ENCODE peak calls at places on chromosomes 16 and 17, in four cellular contexts. P is pancreas, T is PC-3, B is choroid plexus epithelial cell. V is an unnamed sample.

GRCh38 chr16:3050487-3050886 is 4.1 kb downstream of the MMP25 start:
- DNase-seq in P (no peak), T (no peak), B (no peak), V (no peak)

GRCh38 chr16:30882429-30883310 is 11.2 kb downstream of the BCL7C start:
- DNase-seq in P (no peak), T (no peak), B (no peak), V (no peak)

GRCh38 chr16:10809706-10810105 is 8.9 kb downstream of the TVP23A start:
- DNase-seq in P (no peak), T (no peak), B (no peak), V (no peak)

GRCh38 chr16:1271380-1271749 is 15.5 kb downstream of the TPSD1 start:
- DNase-seq in P (no peak), T (no peak), B (no peak), V (no peak)

GRCh38 chr16:57270221-57271062 is 14.0 kb downstream of the PLLP start:
- DNase-seq in P (no peak), T (no peak), B (no peak), V (no peak)

GRCh38 chr17:41284043-41284442 is 8.5 kb downstream of the KRTAP9-7 start:
- DNase-seq in P (no peak), T (no peak), B (peak), V (no peak)

GRCh38 chr16:10266809-10267208 is 84.6 kb upstream of the GRIN2A start:
- DNase-seq in P (no peak), T (no peak), B (no peak), V (no peak)

GRCh38 chr17:50364715-50365114 is 8.3 kb downstream of the MRPL27 start:
- DNase-seq in P (no peak), T (no peak), B (peak), V (no peak)

GRCh38 chr16:56306690-56307533 is 115.6 kb downstream of the GNAO1 start:
- DNase-seq in P (no peak), T (no peak), B (no peak), V (no peak)

GRCh38 chr16:680967-681745 is 946 bp downstream of the STUB1 start:
- DNase-seq in P (no peak), T (peak), B (peak), V (no peak)

GRCh38 chr17:1232786-1233185 is 37.5 kb upstream of the BHLHA9 start:
- DNase-seq in P (no peak), T (peak), B (peak), V (no peak)

GRCh38 chr17:6392609-6393367 is 42.1 kb downstream of the AIPL1 start:
- DNase-seq in P (no peak), T (no peak), B (no peak), V (no peak)

GRCh38 chr17:45279898-45280297 is 18.0 kb upstream of the SPATA32 start:
- DNase-seq in P (no peak), T (no peak), B (no peak), V (no peak)

GRCh38 chr17:4562000-4562969 is 1.9 kb upstream of the GGT6 start:
- DNase-seq in P (no peak), T (no peak), B (no peak), V (no peak)

GRCh38 chr17:59812139-59812538 is 80.6 kb downstream of the TUBD1 start:
- DNase-seq in P (no peak), T (no peak), B (no peak), V (no peak)

GRCh38 chr17:59829217-59830006 is 63.3 kb downstream of the TUBD1 start:
- DNase-seq in P (peak), T (peak), B (peak), V (no peak)

GRCh38 chr16:65657556-65657955 is 535.7 kb upstream of the CDH11 start:
- DNase-seq in P (no peak), T (no peak), B (no peak), V (no peak)

GRCh38 chr16:1998360-1998835 is 8.6 kb downstream of the SYNGR3 start:
- DNase-seq in P (no peak), T (no peak), B (no peak), V (no peak)

GRCh38 chr16:75261590-75262078 is 10.2 kb upstream of the BCAR1 start:
- DNase-seq in P (no peak), T (no peak), B (no peak), V (no peak)

GRCh38 chr16:57723170-57723569 is 12.4 kb upstream of the KATNB1 start:
- DNase-seq in P (no peak), T (no peak), B (peak), V (no peak)

GRCh38 chr16:88724855-88725555 is 18.7 kb downstream of the CTU2 start:
- DNase-seq in P (no peak), T (no peak), B (no peak), V (no peak)

GRCh38 chr17:72588561-72588960 is 467.7 kb downstream of the SOX9 start:
- DNase-seq in P (no peak), T (no peak), B (no peak), V (no peak)

GRCh38 chr17:32819035-32819434 is 57.9 kb downstream of the MYO1D start:
- DNase-seq in P (no peak), T (no peak), B (no peak), V (no peak)

GRCh38 chr17:43219746-43220380 is 8.2 kb downstream of the TMEM106A start:
- DNase-seq in P (no peak), T (no peak), B (no peak), V (no peak)

GRCh38 chr17:74325743-74326379 is at the start of gene KIF19:
- DNase-seq in P (peak), T (no peak), B (no peak), V (no peak)

GRCh38 chr16:9102379-9102778 is 10.9 kb downstream of the HAPSTR1 start:
- DNase-seq in P (no peak), T (peak), B (peak), V (no peak)

GRCh38 chr17:7932949-7933348 is 943 bp downstream of the CNTROB start:
- DNase-seq in P (no peak), T (peak), B (peak), V (no peak)

GRCh38 chr16:50263940-50264929 is 2.1 kb upstream of the ADCY7 start:
- DNase-seq in P (no peak), T (peak), B (no peak), V (no peak)

GRCh38 chr16:89201467-89202377 is 1.4 kb upstream of the SLC22A31 start:
- DNase-seq in P (peak), T (peak), B (peak), V (peak)

GRCh38 chr17:75515523-75516254 is at the start of gene CASKIN2:
- DNase-seq in P (peak), T (peak), B (peak), V (peak)

GRCh38 chr17:75518201-75518600 is 1.9 kb downstream of the TSEN54 start:
- DNase-seq in P (no peak), T (no peak), B (no peak), V (no peak)

GRCh38 chr17:75516619-75517276 is 420 bp downstream of the TSEN54 start:
- DNase-seq in P (peak), T (peak), B (no peak), V (no peak)

GRCh38 chr17:75516255-75516618 is at the start of gene TSEN54:
- DNase-seq in P (peak), T (peak), B (peak), V (peak)

GRCh38 chr17:75517277-75517865 is 1.0 kb downstream of the TSEN54 start:
- DNase-seq in P (no peak), T (peak), B (no peak), V (no peak)
- TF ChIP-seq CTCF in P (no peak), T (no peak), B (no peak), V (peak)

DNA sequence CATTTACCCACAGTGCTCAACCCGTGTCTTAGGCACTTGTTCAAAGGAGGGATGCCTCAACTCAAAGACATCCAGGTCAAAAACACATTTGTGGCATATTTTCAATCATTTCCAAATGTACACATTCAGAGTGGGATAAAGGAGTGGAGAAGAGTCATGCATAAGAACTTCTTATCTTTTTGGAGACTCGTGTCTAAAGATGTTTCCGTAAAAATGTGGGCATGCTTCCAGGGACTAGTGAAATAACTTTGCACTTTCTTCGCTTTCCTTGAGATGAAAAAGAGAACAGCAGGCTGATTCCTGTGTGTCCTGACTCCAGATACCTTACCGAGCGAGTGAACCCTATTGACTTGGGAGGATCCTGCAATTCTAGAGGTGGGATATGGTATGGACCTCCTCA is 256.6 kb upstream of the KCNJ16 start:
- DNase-seq in P (no peak), T (no peak), B (peak), V (no peak)
- TF ChIP-seq CTCF in P (no peak), T (no peak), B (no peak), V (no peak)

DNA sequence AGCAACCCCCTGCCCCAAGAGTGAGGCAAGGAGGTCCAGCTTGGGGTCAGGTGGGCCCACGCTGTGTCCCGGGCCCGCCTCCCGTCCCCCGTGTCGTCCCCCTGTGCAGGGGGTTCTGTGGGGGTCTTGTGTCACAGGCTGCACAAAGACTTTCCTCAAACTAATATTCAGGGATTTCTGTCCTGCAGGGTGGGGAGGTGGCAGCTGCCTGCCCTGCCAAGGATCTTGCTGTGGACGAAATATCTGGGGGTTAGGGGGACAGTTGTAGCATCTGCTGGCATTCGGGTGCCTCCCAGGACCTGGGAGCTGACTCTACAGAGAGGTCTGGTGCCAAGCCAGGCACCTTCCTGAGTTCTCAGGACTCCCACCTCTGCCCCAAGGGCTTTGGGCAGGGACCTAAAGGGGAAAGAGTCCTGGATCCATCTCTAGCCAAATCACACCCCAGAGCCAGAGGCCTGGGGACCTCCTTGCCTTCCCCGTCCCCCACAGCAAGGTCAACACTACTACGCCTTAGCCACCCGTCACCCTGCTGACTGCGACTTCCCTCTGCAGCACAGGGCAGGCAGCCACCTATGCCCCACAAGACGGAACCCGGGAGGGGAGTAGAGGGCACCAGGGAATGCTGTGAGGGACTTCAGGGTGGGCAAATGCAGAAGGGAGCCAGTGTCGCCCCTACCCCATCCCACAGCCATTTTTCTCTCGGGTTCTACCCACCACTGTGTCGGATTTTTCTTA is 59.3 kb downstream of the TMEM132E start:
- DNase-seq in P (no peak), T (no peak), B (no peak), V (no peak)
- TF ChIP-seq CTCF in P (no peak), T (no peak), B (no peak), V (no peak)

GRCh38 chr16:83818276-83818675 is 10.5 kb downstream of the HSBP1 start:
- DNase-seq in P (no peak), T (no peak), B (no peak), V (no peak)
- TF ChIP-seq CTCF in P (no peak), T (no peak), B (no peak), V (no peak)

DNA sequence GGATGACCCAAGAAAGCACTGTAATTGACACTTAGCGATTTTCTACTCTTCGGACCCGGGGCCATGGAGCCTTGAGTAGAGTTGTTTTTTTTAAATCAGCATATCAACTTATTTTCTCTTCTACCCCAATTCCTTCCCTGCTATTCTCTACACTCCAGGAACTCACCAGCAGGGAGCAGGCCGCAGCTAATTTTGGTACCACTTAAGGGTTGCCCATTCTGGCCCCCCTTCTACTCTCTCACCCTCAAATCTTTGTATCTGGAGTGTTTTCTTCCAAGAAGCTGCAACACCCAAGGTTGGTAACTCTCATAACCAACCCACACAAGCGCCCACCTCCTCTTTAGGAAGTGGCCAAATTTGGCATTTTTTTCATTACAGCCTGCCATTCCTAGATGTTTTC is 5.5 kb upstream of the ERAL1 start:
- DNase-seq in P (no peak), T (no peak), B (peak), V (no peak)
- TF ChIP-seq CTCF in P (no peak), T (peak), B (peak), V (no peak)

V was measured in mesothelial cell of epicardium.